ENCODE peak calls at places on chromosomes 4 and X, in five cellular contexts. C is cardiac muscle cell, K is tibial nerve, P is astrocyte of the cerebellum, A is T-cell. H is an unnamed sample.

GRCh38 chrX:973010-973409 is 239.4 kb downstream of the CRLF2 start:
- DNase-seq in P (no peak), C (no peak), K (no peak), A (no peak), H (no peak)

GRCh38 chrX:18899796-18900380 is 84.0 kb downstream of the PHKA2 start:
- DNase-seq in K (no peak), P (no peak), A (no peak), C (peak), H (no peak)

GRCh38 chrX:39309018-39309620 is 507.9 kb downstream of the MID1IP1 start:
- DNase-seq in K (peak), P (peak), A (peak), C (peak), H (peak)

GRCh38 chr4:38530486-38530885 is 133.5 kb upstream of the KLF3 start:
- DNase-seq in A (no peak), P (no peak), K (no peak), C (no peak), H (no peak)

GRCh38 chr4:4226606-4227438 is at the start of gene OTOP1:
- DNase-seq in A (no peak), C (no peak), P (no peak), K (no peak), H (no peak)

GRCh38 chrX:40809210-40809609 is 73.9 kb upstream of the MED14 start:
- DNase-seq in C (no peak), K (no peak), P (no peak), A (no peak), H (no peak)

GRCh38 chr4:8211737-8212581 is 12.9 kb downstream of the SH3TC1 start:
- DNase-seq in C (no peak), K (no peak), P (no peak), A (no peak), H (no peak)

GRCh38 chr4:168908093-168908492 is 102.0 kb downstream of the CBR4 start:
- DNase-seq in P (peak), K (no peak), A (no peak), C (peak), H (no peak)

GRCh38 chrX:133951098-133951497 is 34.3 kb downstream of the GPC3 start:
- DNase-seq in P (no peak), A (no peak), K (no peak), C (no peak), H (no peak)

GRCh38 chr4:107592518-107592917 is 127.5 kb downstream of the PAPSS1 start:
- DNase-seq in A (no peak), C (no peak), P (no peak), K (no peak), H (no peak)

GRCh38 chr4:87209696-87210095 is 10.7 kb downstream of the KLHL8 start:
- DNase-seq in P (no peak), A (peak), K (peak), C (peak), H (no peak)

GRCh38 chr4:185255868-185256267 is 46.5 kb downstream of the SNX25 start:
- DNase-seq in A (no peak), K (no peak), P (no peak), C (no peak), H (no peak)

GRCh38 chrX:97766496-97767095 is 882.9 kb downstream of the RPA4 start:
- DNase-seq in A (no peak), C (no peak), K (no peak), P (no peak), H (no peak)

GRCh38 chr4:80097395-80098177 is 24.6 kb upstream of the ANTXR2 start:
- DNase-seq in C (peak), P (peak), A (no peak), K (peak), H (no peak)

GRCh38 chr4:66000500-66001117 is 330.3 kb upstream of the EPHA5 start:
- DNase-seq in A (no peak), C (no peak), P (peak), K (no peak), H (no peak)

GRCh38 chr4:3375688-3376087 is 66.1 kb upstream of the HGFAC start:
- DNase-seq in A (no peak), P (peak), C (peak), K (no peak), H (no peak)

GRCh38 chrX:150765237-150765636 is 72.0 kb downstream of the MTMR1 start:
- DNase-seq in P (no peak), A (no peak), C (no peak), K (no peak), H (no peak)

GRCh38 chr4:104451573-104451972 is 43.1 kb downstream of the CXXC4 start:
- DNase-seq in K (no peak), A (no peak), P (peak), C (peak), H (no peak)

GRCh38 chr4:4869731-4870483 is 10.4 kb downstream of the MSX1 start:
- DNase-seq in K (no peak), P (no peak), C (no peak), A (no peak), H (no peak)

GRCh38 chr4:20253272-20253798 is 1.6 kb downstream of the SLIT2 start:
- DNase-seq in C (peak), P (no peak), A (no peak), K (no peak), H (no peak)

GRCh38 chr4:154626793-154627484 is 14.5 kb upstream of the FGG start:
- DNase-seq in K (peak), P (no peak), A (no peak), C (peak), H (peak)

GRCh38 chr4:7434766-7435150 is at the start of gene PSAPL1:
- DNase-seq in A (no peak), P (no peak), K (no peak), C (peak), H (no peak)

GRCh38 chrX:104376937-104377336 is 122.2 kb upstream of the ESX1 start:
- DNase-seq in K (no peak), C (no peak), A (no peak), P (no peak), H (no peak)

GRCh38 chrX:48957477-48957826 is at the start of gene OTUD5:
- DNase-seq in C (no peak), A (peak), K (no peak), P (no peak), H (no peak)

GRCh38 chr4:7427326-7428260 is 7.1 kb downstream of the PSAPL1 start:
- DNase-seq in C (no peak), P (no peak), K (no peak), A (no peak), H (peak)

GRCh38 chr4:149999485-150000074 is 78.7 kb upstream of the DCLK2 start:
- DNase-seq in C (peak), A (no peak), K (no peak), P (peak), H (no peak)

GRCh38 chr4:11904117-11904535 is 475.4 kb upstream of the HS3ST1 start:
- DNase-seq in P (no peak), K (peak), C (peak), A (no peak), H (no peak)

GRCh38 chrX:134669378-134670098 is 11.3 kb upstream of the PLAC1 start:
- DNase-seq in A (no peak), K (no peak), P (no peak), C (peak), H (no peak)

GRCh38 chr4:16693040-16693506 is 205.4 kb downstream of the LDB2 start:
- DNase-seq in A (no peak), P (no peak), K (peak), C (no peak), H (peak)

GRCh38 chr4:72326692-72327632 is 242.1 kb downstream of the ADAMTS3 start:
- DNase-seq in A (no peak), K (no peak), P (peak), C (peak), H (no peak)

GRCh38 chr4:58225460-58225859 is 1115.3 kb upstream of the IGFBP7 start:
- DNase-seq in C (no peak), A (no peak), K (no peak), P (no peak), H (no peak)

GRCh38 chrX:113959912-113960626 is 623.8 kb upstream of the HTR2C start:
- DNase-seq in A (no peak), K (no peak), C (no peak), P (no peak), H (no peak)

GRCh38 chr4:173797296-173797695 is 267.3 kb upstream of the HAND2 start:
- DNase-seq in A (no peak), K (no peak), P (no peak), C (no peak), H (no peak)

GRCh38 chr4:41727861-41728570 is 20.5 kb downstream of the PHOX2B start:
- DNase-seq in A (no peak), K (no peak), C (no peak), P (no peak), H (no peak)

GRCh38 chr4:29307755-29308154 is 1412.4 kb upstream of the PCDH7 start:
- DNase-seq in P (no peak), C (no peak), K (no peak), A (no peak), H (no peak)

GRCh38 chr4:92304636-92305035 is 870 bp downstream of the GRID2 start:
- DNase-seq in A (no peak), C (peak), K (no peak), P (no peak), H (no peak)

GRCh38 chr4:15898902-15899301 is 39.6 kb downstream of the FGFBP1 start:
- DNase-seq in A (no peak), P (no peak), C (no peak), K (no peak), H (no peak)

GRCh38 chr4:2667428-2667827 is 88.7 kb downstream of the TNIP2 start:
- DNase-seq in A (no peak), P (no peak), C (no peak), K (no peak), H (no peak)

GRCh38 chrX:154396948-154397887 is 959 bp upstream of the RPL10 start:
- DNase-seq in C (peak), P (no peak), K (peak), A (no peak), H (peak)

H was measured in breast epithelium.